ENCODE peak calls at places on chromosome 20, in four cellular contexts. A is activated gamma-delta T cell treated with Interleukin-2 at 50 U/mL for 16 hours, Z is A549, H is GM23338. P is an unnamed sample.

GRCh38 chr20:1652960-1653359 is 4.6 kb downstream of the SIRPG start:
- DNase-seq in H (no peak), A (no peak), Z (no peak), P (no peak)

GRCh38 chr20:58251979-58252591 is 23.6 kb upstream of the ANKRD60 start:
- DNase-seq in H (no peak), A (no peak), Z (peak), P (no peak)

GRCh38 chr20:39524371-39524911 is 562.3 kb downstream of the DHX35 start:
- DNase-seq in A (no peak), H (no peak), Z (no peak), P (no peak)

GRCh38 chr20:36847009-36847709 is 28.8 kb upstream of the TLDC2 start:
- DNase-seq in Z (no peak), H (no peak), A (no peak), P (no peak)

GRCh38 chr20:51540585-51540984 is 1.9 kb downstream of the NFATC2 start:
- DNase-seq in H (no peak), A (no peak), Z (no peak), P (no peak)

GRCh38 chr20:60087563-60088105 is 129.4 kb downstream of the CDH26 start:
- DNase-seq in A (no peak), Z (peak), H (no peak), P (no peak)

GRCh38 chr20:36386236-36386635 is 80.1 kb downstream of the DLGAP4 start:
- DNase-seq in H (no peak), Z (no peak), A (no peak), P (no peak)

GRCh38 chr20:37505263-37506165 is 15.5 kb upstream of the NNAT start:
- DNase-seq in A (no peak), H (no peak), Z (no peak), P (no peak)

GRCh38 chr20:10659651-10660601 is 13.9 kb downstream of the JAG1 start:
- DNase-seq in H (peak), A (no peak), Z (no peak), P (no peak)

GRCh38 chr20:44180814-44181213 is 6.2 kb downstream of the JPH2 start:
- DNase-seq in A (no peak), Z (no peak), H (peak), P (no peak)

GRCh38 chr20:36181934-36182603 is 27.5 kb downstream of the EPB41L1 start:
- DNase-seq in H (no peak), A (no peak), Z (no peak), P (no peak)

GRCh38 chr20:62364911-62365736 is 2.0 kb downstream of the LAMA5 start:
- DNase-seq in A (no peak), Z (peak), H (no peak), P (no peak)

GRCh38 chr20:45060341-45060740 is 40.6 kb downstream of the KCNS1 start:
- DNase-seq in Z (no peak), A (no peak), H (no peak), P (no peak)

GRCh38 chr20:31608256-31608980 is 3.3 kb downstream of the ID1 start:
- DNase-seq in H (peak), Z (peak), A (no peak), P (no peak)